ENCODE peak calls at places on chromosomes 12 and 14, in four cellular contexts. One of them, this sample, is unnamed.

GRCh38 chr12:57539134-57539768 is 7.7 kb downstream of the DCTN2 start:
- DNase-seq in GM12891: no peak
- DNase-seq in caudate nucleus: no peak
- DNase-seq in cardiac fibroblast: no peak
- DNase-seq in this sample: no peak

GRCh38 chr14:24171422-24172260 is at the start of gene REC8:
- DNase-seq in GM12891: peak
- DNase-seq in caudate nucleus: peak
- DNase-seq in cardiac fibroblast: peak
- DNase-seq in this sample: peak

GRCh38 chr12:108315486-108316105 is 23.5 kb downstream of the CMKLR1 start:
- DNase-seq in GM12891: no peak
- DNase-seq in caudate nucleus: no peak
- DNase-seq in cardiac fibroblast: no peak
- DNase-seq in this sample: no peak

GRCh38 chr14:103084021-103084919 is at the start of gene LBHD2:
- DNase-seq in GM12891: peak
- DNase-seq in caudate nucleus: no peak
- DNase-seq in cardiac fibroblast: no peak
- DNase-seq in this sample: no peak

GRCh38 chr12:42299392-42300308 is 26.2 kb downstream of the ZCRB1 start:
- DNase-seq in GM12891: no peak
- DNase-seq in caudate nucleus: no peak
- DNase-seq in cardiac fibroblast: peak
- DNase-seq in this sample: peak

GRCh38 chr12:104974626-104975290 is 11.4 kb upstream of the NOPCHAP1 start:
- DNase-seq in GM12891: peak
- DNase-seq in caudate nucleus: no peak
- DNase-seq in cardiac fibroblast: no peak
- DNase-seq in this sample: peak

GRCh38 chr12:100017056-100017455 is 32.3 kb upstream of the ANKS1B start:
- DNase-seq in GM12891: no peak
- DNase-seq in caudate nucleus: no peak
- DNase-seq in cardiac fibroblast: no peak
- DNase-seq in this sample: no peak

GRCh38 chr12:50390284-50390683 is 6.1 kb downstream of the FAM186A start:
- DNase-seq in GM12891: no peak
- DNase-seq in caudate nucleus: no peak
- DNase-seq in cardiac fibroblast: peak
- DNase-seq in this sample: no peak

GRCh38 chr12:34399631-34400422 is 377.5 kb downstream of the ALG10 start:
- DNase-seq in GM12891: no peak
- DNase-seq in caudate nucleus: no peak
- DNase-seq in cardiac fibroblast: no peak
- DNase-seq in this sample: peak

GRCh38 chr12:65765436-65765813 is 58.9 kb upstream of the HMGA2 start:
- DNase-seq in GM12891: no peak
- DNase-seq in caudate nucleus: no peak
- DNase-seq in cardiac fibroblast: peak
- DNase-seq in this sample: no peak

GRCh38 chr12:110670161-110670701 is 18.7 kb downstream of the HVCN1 start:
- DNase-seq in GM12891: no peak
- DNase-seq in caudate nucleus: no peak
- DNase-seq in cardiac fibroblast: no peak
- DNase-seq in this sample: peak

GRCh38 chr12:14418526-14418925 is 53.0 kb downstream of the ATF7IP start:
- DNase-seq in GM12891: no peak
- DNase-seq in caudate nucleus: no peak
- DNase-seq in cardiac fibroblast: peak
- DNase-seq in this sample: no peak

GRCh38 chr14:60646202-60646886 is 2.9 kb downstream of the SIX1 start:
- DNase-seq in GM12891: no peak
- DNase-seq in caudate nucleus: no peak
- DNase-seq in cardiac fibroblast: no peak
- DNase-seq in this sample: no peak

This sample was measured in GM13977.